ENCODE peak calls at places on chromosomes 16 and 17, in four cellular contexts. One of them, this sample, is unnamed.

GRCh38 chr17:40303706-40304450 is 5.1 kb upstream of the RARA start:
- DNase-seq in foreskin fibroblast: peak; percentile 70
- DNase-seq in heart right ventricle: no peak
- DNase-seq in BJ: peak; percentile 51
- DNase-seq in this sample: no peak

GRCh38 chr16:28991687-28992086 is 6.8 kb downstream of the LAT start:
- DNase-seq in foreskin fibroblast: no peak
- DNase-seq in heart right ventricle: no peak
- DNase-seq in BJ: no peak
- DNase-seq in this sample: no peak

GRCh38 chr16:87064731-87065720 is 252.2 kb downstream of the C16orf95 start:
- DNase-seq in foreskin fibroblast: no peak
- DNase-seq in heart right ventricle: no peak
- DNase-seq in BJ: no peak
- DNase-seq in this sample: no peak

GRCh38 chr16:47724386-47724785 is 263.3 kb downstream of the PHKB start:
- DNase-seq in foreskin fibroblast: no peak
- DNase-seq in heart right ventricle: no peak
- DNase-seq in BJ: no peak
- DNase-seq in this sample: no peak

GRCh38 chr17:79949646-79950292 is 85.9 kb downstream of the TBC1D16 start:
- DNase-seq in foreskin fibroblast: no peak
- DNase-seq in heart right ventricle: no peak
- DNase-seq in BJ: no peak
- DNase-seq in this sample: no peak

GRCh38 chr17:41103896-41104295 is 1.3 kb upstream of the KRTAP4-9 start:
- DNase-seq in foreskin fibroblast: peak; percentile 28
- DNase-seq in heart right ventricle: no peak
- DNase-seq in BJ: no peak
- DNase-seq in this sample: no peak

GRCh38 chr16:57264381-57264780 is 19.3 kb downstream of the ARL2BP start:
- DNase-seq in foreskin fibroblast: no peak
- DNase-seq in heart right ventricle: no peak
- DNase-seq in BJ: no peak
- DNase-seq in this sample: no peak

GRCh38 chr16:4574919-4575705 is 19.0 kb downstream of the C16orf96 start:
- DNase-seq in foreskin fibroblast: no peak
- DNase-seq in heart right ventricle: no peak
- DNase-seq in BJ: no peak
- DNase-seq in this sample: no peak

GRCh38 chr17:2274414-2274813 is 29.2 kb downstream of the SMG6 start:
- DNase-seq in foreskin fibroblast: no peak
- DNase-seq in heart right ventricle: no peak
- DNase-seq in BJ: no peak
- DNase-seq in this sample: no peak

GRCh38 chr17:59617141-59617757 is 2.4 kb upstream of the CLTC start:
- DNase-seq in foreskin fibroblast: no peak
- DNase-seq in heart right ventricle: no peak
- DNase-seq in BJ: no peak
- DNase-seq in this sample: no peak

GRCh38 chr17:78897639-78897996 is 5.4 kb downstream of the CEP295NL start:
- DNase-seq in foreskin fibroblast: peak; percentile 47
- DNase-seq in heart right ventricle: no peak
- DNase-seq in BJ: no peak
- DNase-seq in this sample: no peak

GRCh38 chr17:80363120-80363515 is 51.8 kb upstream of the ENDOV start:
- DNase-seq in foreskin fibroblast: no peak
- DNase-seq in heart right ventricle: no peak
- DNase-seq in BJ: no peak
- DNase-seq in this sample: no peak

GRCh38 chr17:80613732-80614071 is 69.1 kb downstream of the RPTOR start:
- DNase-seq in foreskin fibroblast: no peak
- DNase-seq in heart right ventricle: no peak
- DNase-seq in BJ: no peak
- DNase-seq in this sample: no peak

DNA sequence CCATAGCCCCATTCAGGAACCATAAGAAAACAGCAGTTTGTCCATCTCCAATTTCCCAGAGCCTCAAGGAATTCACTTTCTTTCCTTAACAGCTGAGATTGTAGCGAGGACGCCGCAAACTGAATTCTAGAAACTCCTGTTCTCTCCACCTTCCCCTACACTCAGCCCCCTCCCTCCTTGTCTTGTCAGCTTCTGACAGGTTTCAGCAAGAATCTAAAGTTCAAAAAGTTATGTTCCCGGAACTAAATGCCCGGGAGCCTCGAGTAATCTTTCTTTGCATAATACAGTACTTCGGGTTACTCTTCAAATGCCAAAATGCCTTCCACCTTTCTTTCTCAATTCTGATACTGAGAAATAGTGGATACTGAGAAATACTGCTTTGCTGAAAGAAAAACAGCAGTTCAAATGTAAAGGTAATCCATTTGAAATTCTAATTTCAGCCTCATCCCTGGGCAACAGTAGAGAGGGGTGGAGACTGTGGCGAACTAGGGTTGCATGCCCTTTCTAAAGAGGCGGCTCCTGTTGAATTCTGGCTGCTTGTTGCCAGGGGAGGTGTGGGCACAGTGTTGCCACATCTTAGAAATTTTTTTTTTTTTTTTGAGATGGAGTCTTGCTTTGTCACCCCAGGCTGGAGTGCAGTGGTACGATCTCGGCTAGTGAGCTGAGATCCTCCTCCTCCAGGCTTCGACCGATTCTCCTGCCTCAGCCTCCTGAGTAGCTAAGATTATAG is 63.5 kb upstream of the USP7 start:
- DNase-seq in foreskin fibroblast: no peak
- DNase-seq in heart right ventricle: no peak
- DNase-seq in BJ: no peak
- DNase-seq in this sample: no peak
- TF ChIP-seq CTCF in foreskin fibroblast: no peak
- TF ChIP-seq CTCF in heart right ventricle: no peak
- TF ChIP-seq CTCF in BJ: no peak
- TF ChIP-seq CTCF in this sample: no peak

GRCh38 chr16:72787130-72787518 is 260.8 kb downstream of the ZFHX3 start:
- DNase-seq in foreskin fibroblast: no peak
- DNase-seq in heart right ventricle: no peak
- DNase-seq in BJ: no peak
- DNase-seq in this sample: no peak
- H3K4me3 ChIP-seq in foreskin fibroblast: peak overlapping the region; percentile 58
- H3K4me3 ChIP-seq in heart right ventricle: peak overlapping the region; percentile 50
- H3K4me3 ChIP-seq in BJ: peak overlapping the region; percentile 36
- H3K4me3 ChIP-seq in this sample: peak overlapping the region; percentile 48

GRCh38 chr17:18087610-18088491 is at the start of gene DRG2:
- DNase-seq in foreskin fibroblast: peak; percentile 97
- DNase-seq in heart right ventricle: peak; percentile 92
- DNase-seq in BJ: peak; percentile 41
- DNase-seq in this sample: peak; percentile 40
- TF ChIP-seq CTCF in foreskin fibroblast: no peak
- TF ChIP-seq CTCF in heart right ventricle: no peak
- TF ChIP-seq CTCF in BJ: peak; percentile 33
- TF ChIP-seq CTCF in this sample: peak; percentile 29

GRCh38 chr17:7383742-7384488 is 3.0 kb downstream of the TNK1 start:
- DNase-seq in foreskin fibroblast: peak; percentile 72
- DNase-seq in heart right ventricle: peak; percentile 55
- DNase-seq in BJ: no peak
- DNase-seq in this sample: no peak
- H3K4me3 ChIP-seq in foreskin fibroblast: peak overlapping the region; percentile 42
- H3K4me3 ChIP-seq in heart right ventricle: peak overlapping the region; percentile 51
- H3K4me3 ChIP-seq in BJ: peak overlapping the region; percentile 34
- H3K4me3 ChIP-seq in this sample: peak overlapping the region; percentile 52

DNA sequence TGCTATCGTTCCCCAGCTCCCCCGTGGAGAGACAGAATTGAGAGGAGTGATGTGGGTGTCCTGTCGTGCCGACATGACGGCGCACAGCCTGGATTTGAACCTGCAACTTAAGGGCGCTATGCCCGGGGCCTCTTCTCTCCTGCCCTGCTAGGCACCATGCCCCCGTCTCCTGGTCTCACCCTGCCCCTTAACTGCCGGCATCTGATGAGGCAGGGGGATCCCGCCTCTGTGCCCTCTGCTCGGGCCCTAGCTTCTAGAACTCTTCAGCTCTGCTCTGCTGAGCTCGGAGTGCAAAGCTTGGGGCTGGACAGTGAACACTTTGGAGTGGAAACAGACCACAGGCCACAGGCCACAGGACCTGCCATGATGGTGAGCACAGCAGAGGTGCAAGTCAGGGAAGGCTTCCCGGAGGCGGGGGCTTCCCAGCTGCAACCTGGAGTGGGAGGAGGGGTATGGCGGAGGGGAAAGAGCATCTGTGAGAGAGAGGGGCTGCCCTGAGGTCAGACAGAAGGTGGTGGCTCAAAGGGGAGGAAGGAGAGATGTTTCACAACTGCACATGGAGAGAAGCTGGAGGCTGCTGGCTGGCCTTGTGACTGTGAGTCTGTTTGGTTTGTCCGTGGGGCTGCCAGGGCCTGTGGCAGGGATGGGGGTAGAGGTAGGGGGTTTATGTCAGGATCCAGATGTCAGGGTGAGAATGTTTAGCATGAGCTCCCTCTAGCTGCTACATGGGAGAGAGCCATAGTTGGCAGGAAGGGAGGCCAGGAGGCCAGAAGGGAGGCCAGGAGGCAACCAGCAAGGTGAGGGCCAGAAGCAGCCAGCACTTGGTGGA is 107.8 kb downstream of the CRLF3 start:
- DNase-seq in foreskin fibroblast: peak; percentile 38
- DNase-seq in heart right ventricle: no peak
- DNase-seq in BJ: no peak
- DNase-seq in this sample: no peak
- TF ChIP-seq CTCF in foreskin fibroblast: no peak
- TF ChIP-seq CTCF in heart right ventricle: no peak
- TF ChIP-seq CTCF in BJ: peak; percentile 26
- TF ChIP-seq CTCF in this sample: peak; percentile 5